ENCODE peak calls at places on chromosomes 4 and X, in eight cellular contexts. K is CD8-positive, alpha-beta T cell; H is WERI-Rb-1; B is thyroid gland; J is breast epithelium; V is GM06990; Q is HepG2; C is tibial nerve. Y is an unnamed sample.

GRCh38 chrX:40685352-40685918 is 38.1 kb upstream of the CXorf38 start:
- DNase-seq in K (no peak), H (no peak), B (no peak), J (no peak), V (no peak), Q (no peak), C (no peak), Y (no peak)

GRCh38 chrX:37314526-37314925 is 34.6 kb upstream of the PRRG1 start:
- DNase-seq in K (no peak), H (no peak), B (no peak), J (no peak), V (no peak), Q (no peak), C (no peak), Y (no peak)

GRCh38 chrX:99394450-99394849 is 1015.6 kb downstream of the PCDH19 start:
- DNase-seq in K (no peak), H (no peak), B (no peak), J (no peak), V (no peak), Q (peak; percentile 5), C (no peak), Y (no peak)

GRCh38 chr4:89746377-89746776 is 90.6 kb downstream of the SNCA start:
- DNase-seq in K (no peak), H (no peak), B (no peak), J (no peak), V (no peak), Q (no peak), C (no peak), Y (no peak)

GRCh38 chr4:180751009-180751408 is 1492.2 kb upstream of the TENM3 start:
- DNase-seq in K (no peak), H (no peak), B (no peak), J (no peak), V (no peak), Q (no peak), C (no peak), Y (no peak)

GRCh38 chr4:76802546-76803021 is 95.4 kb downstream of the SOWAHB start:
- DNase-seq in K (no peak), H (no peak), B (peak; percentile 23), J (no peak), V (no peak), Q (no peak), C (no peak), Y (no peak)

GRCh38 chr4:77599378-77599777 is 6.2 kb upstream of the CXCL13 start:
- DNase-seq in K (no peak), H (peak; percentile 26), B (peak; percentile 10), J (no peak), V (no peak), Q (peak; percentile 30), C (no peak), Y (no peak)

GRCh38 chr4:136651278-136651667 is 881.0 kb downstream of the PCDH18 start:
- DNase-seq in K (no peak), H (no peak), B (no peak), J (no peak), V (no peak), Q (no peak), C (no peak), Y (no peak)

GRCh38 chrX:20265726-20266681 is 705 bp downstream of the RPS6KA3 start:
- DNase-seq in K (peak; percentile 59), H (peak; percentile 24), B (peak; percentile 19), J (no peak), V (peak; percentile 50), Q (no peak), C (peak; percentile 4), Y (peak; percentile 21)

GRCh38 chr4:157994863-157995262 is 178.0 kb downstream of the GASK1B start:
- DNase-seq in K (no peak), H (no peak), B (no peak), J (no peak), V (no peak), Q (peak; percentile 96), C (no peak), Y (no peak)

GRCh38 chr4:113469023-113469390 is 292.5 kb downstream of the CAMK2D start:
- DNase-seq in K (no peak), H (no peak), B (no peak), J (no peak), V (no peak), Q (no peak), C (no peak), Y (no peak)

GRCh38 chrX:323721-324628 is 5.4 kb upstream of the GTPBP6 start:
- DNase-seq in K (no peak), H (peak; percentile 91), B (peak; percentile 54), J (no peak), V (peak; percentile 56), Q (peak; percentile 68), C (no peak), Y (peak; percentile 75)

GRCh38 chrX:9765072-9765736 is 443 bp downstream of the GPR143 start:
- DNase-seq in K (no peak), H (no peak), B (peak; percentile 1), J (no peak), V (no peak), Q (no peak), C (no peak), Y (no peak)

GRCh38 chr4:99248714-99249113 is 29.7 kb upstream of the ADH6 start:
- DNase-seq in K (no peak), H (no peak), B (no peak), J (no peak), V (no peak), Q (no peak), C (no peak), Y (no peak)

GRCh38 chr4:151304755-151305154 is 20.6 kb downstream of the SH3D19 start:
- DNase-seq in K (no peak), H (peak; percentile 32), B (no peak), J (no peak), V (no peak), Q (no peak), C (no peak), Y (no peak)

GRCh38 chrX:24566233-24566632 is 80.9 kb downstream of the PCYT1B start:
- DNase-seq in K (no peak), H (no peak), B (no peak), J (no peak), V (no peak), Q (no peak), C (no peak), Y (no peak)

GRCh38 chrX:65480960-65481359 is 53.6 kb downstream of the LAS1L start:
- DNase-seq in K (no peak), H (no peak), B (no peak), J (no peak), V (no peak), Q (no peak), C (no peak), Y (no peak)

GRCh38 chrX:133638285-133638684 is 223.0 kb upstream of the GPC4 start:
- DNase-seq in K (no peak), H (no peak), B (no peak), J (no peak), V (no peak), Q (no peak), C (no peak), Y (no peak)

GRCh38 chrX:20060961-20061868 is 55.5 kb downstream of the MAP7D2 start:
- DNase-seq in K (no peak), H (no peak), B (no peak), J (no peak), V (peak; percentile 47), Q (no peak), C (no peak), Y (no peak)

GRCh38 chr4:34323549-34324325 is 1920.6 kb downstream of the ARAP2 start:
- DNase-seq in K (no peak), H (peak; percentile 22), B (no peak), J (no peak), V (no peak), Q (no peak), C (no peak), Y (no peak)

DNA sequence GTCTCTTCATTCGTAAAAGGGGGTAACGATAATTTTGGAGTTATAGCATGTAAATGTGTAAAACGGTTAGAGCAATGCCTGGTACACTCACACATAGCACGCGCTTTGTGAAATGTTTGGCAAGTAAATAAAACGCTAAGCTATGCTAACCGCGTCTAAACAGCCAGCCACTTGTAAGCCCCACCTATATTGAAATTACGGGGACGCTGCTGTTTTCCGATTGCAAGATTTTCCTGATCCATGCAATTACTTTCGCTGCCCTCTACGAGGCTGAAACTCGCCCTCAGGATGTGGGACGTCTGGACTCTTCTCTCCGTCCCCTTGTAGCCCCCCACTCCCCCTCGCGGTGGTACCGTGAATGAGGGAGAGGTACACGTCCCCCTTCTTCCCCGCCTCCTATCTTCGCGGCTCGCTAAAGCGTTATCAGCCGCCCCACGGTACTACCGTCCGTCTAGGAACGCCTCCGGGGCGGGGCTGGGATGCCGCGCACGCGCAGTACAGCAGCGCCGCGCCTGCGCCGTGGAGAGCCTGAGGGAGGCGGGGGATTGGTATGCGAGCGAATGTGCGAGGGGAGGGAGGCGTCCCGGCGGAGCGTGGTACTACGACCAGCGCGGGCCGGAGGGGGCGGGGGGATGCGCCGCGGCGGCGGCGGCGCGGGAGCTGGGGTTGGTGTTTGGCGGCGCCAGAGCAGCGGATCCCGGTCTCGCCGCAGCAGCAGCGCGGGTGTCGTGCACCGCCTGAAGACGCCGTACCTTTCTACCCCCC is at the start of gene STIM2:
- DNase-seq in K (peak; percentile 100), H (peak; percentile 99), B (peak; percentile 96), J (peak; percentile 93), V (peak; percentile 100), Q (peak; percentile 93), C (peak; percentile 92), Y (peak; percentile 98)
- H3K27me3 ChIP-seq in K (no peaks in the 10 kb centered on the region), H (no peaks in the 10 kb centered on the region), B (no peaks in the 10 kb centered on the region), J (no peaks in the 10 kb centered on the region), V (no peaks in the 10 kb centered on the region), Q (no peaks in the 10 kb centered on the region), C (no peaks in the 10 kb centered on the region), Y (no peaks in the 10 kb centered on the region)

GRCh38 chr4:1502501-1502886 is 96.3 kb upstream of the NKX1-1 start:
- DNase-seq in K (no peak), H (peak; percentile 13), B (no peak), J (no peak), V (no peak), Q (no peak), C (no peak), Y (no peak)
- H3K27me3 ChIP-seq in K (no peaks in the 10 kb centered on the region), H (no peaks in the 10 kb centered on the region), B (no peaks in the 10 kb centered on the region), J (peaks cover 62% of the 10 kb centered on the region), V (no peaks in the 10 kb centered on the region), Q (peaks cover 6% of the 10 kb centered on the region), C (no peaks in the 10 kb centered on the region), Y (no peaks in the 10 kb centered on the region)

GRCh38 chrX:2689773-2690666 is 1.1 kb upstream of the CD99 start:
- DNase-seq in K (no peak), H (no peak), B (no peak), J (no peak), V (no peak), Q (peak; percentile 78), C (no peak), Y (peak; percentile 55)
- H3K27me3 ChIP-seq in K (no peaks in the 10 kb centered on the region), H (no peaks in the 10 kb centered on the region), B (no peaks in the 10 kb centered on the region), J (no peaks in the 10 kb centered on the region), V (no peaks in the 10 kb centered on the region), Q (no peaks in the 10 kb centered on the region), C (no peaks in the 10 kb centered on the region), Y (no peaks in the 10 kb centered on the region)

DNA sequence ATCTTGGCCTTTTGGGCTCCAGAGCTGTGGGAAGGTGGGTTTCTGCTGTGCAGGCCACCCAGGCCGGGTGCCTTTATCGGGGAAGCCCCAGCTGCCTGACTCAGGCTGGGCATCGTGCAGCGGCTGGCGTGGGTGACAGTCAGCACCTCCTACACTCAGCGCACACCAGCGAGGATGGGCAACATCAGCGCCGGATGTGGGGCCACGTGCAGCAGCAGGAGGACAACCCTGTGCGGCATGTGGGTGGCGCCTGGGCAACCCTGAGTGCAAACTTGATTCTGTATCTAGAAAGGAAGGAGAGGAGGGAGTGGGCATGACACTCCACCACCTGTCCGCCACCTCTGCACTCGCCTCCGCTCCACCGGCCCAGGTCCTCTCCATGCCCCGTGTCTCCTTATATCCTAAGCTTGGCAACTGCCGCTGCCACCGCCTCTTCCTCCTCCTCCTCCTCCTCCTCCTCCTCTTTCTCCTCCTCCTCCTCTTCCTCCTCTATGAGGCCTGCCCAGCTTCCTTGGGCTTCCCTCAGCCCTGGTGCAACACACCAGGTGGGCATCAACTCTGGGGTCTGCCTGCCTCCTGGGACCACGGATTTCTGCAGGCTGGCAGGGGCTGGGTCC is 107.4 kb upstream of the AFAP1 start:
- DNase-seq in K (peak; percentile 56), H (no peak), B (no peak), J (no peak), V (no peak), Q (no peak), C (no peak), Y (peak; percentile 39)
- H3K27me3 ChIP-seq in K (no peaks in the 10 kb centered on the region), H (no peaks in the 10 kb centered on the region), B (no peaks in the 10 kb centered on the region), J (no peaks in the 10 kb centered on the region), V (no peaks in the 10 kb centered on the region), Q (peaks cover 6% of the 10 kb centered on the region), C (no peaks in the 10 kb centered on the region), Y (no peaks in the 10 kb centered on the region)

Y was measured in right cardiac atrium.